ENCODE peak calls at places on chromosomes 16 and 17, in seven cellular contexts. One of them, this sample, is unnamed.

GRCh38 chr17:50265690-50266306 is 8.5 kb upstream of the TMEM92 start:
- DNase-seq in activated naive CD4-positive, alpha-beta T cell treated with anti-CD3 and anti-CD28 coated beads for 36 hours: no peak
- DNase-seq in stimulated activated CD8-positive, alpha-beta memory T cell treated with anti-CD3 and anti-CD28 coated beads, Interleukin-7, amount 100 ng/mL, for 1 hour: no peak
- DNase-seq in COR-L47: no peak
- DNase-seq in AG04450: no peak
- DNase-seq in activated CD4-positive, CD25-positive, alpha-beta regulatory T cell treated with anti-CD3 and anti-CD28 coated beads, Interleukin-2, amount 50 U/mL, for 72 hours: no peak
- DNase-seq in HAP-1: no peak
- DNase-seq in this sample: no peak

GRCh38 chr16:50834701-50835100 is 92.8 kb downstream of the CYLD start:
- DNase-seq in activated naive CD4-positive, alpha-beta T cell treated with anti-CD3 and anti-CD28 coated beads for 36 hours: no peak
- DNase-seq in stimulated activated CD8-positive, alpha-beta memory T cell treated with anti-CD3 and anti-CD28 coated beads, Interleukin-7, amount 100 ng/mL, for 1 hour: no peak
- DNase-seq in COR-L47: no peak
- DNase-seq in AG04450: no peak
- DNase-seq in activated CD4-positive, CD25-positive, alpha-beta regulatory T cell treated with anti-CD3 and anti-CD28 coated beads, Interleukin-2, amount 50 U/mL, for 72 hours: no peak
- DNase-seq in HAP-1: no peak
- DNase-seq in this sample: no peak

GRCh38 chr17:7561028-7561575 is 617 bp upstream of the SENP3 start:
- DNase-seq in activated naive CD4-positive, alpha-beta T cell treated with anti-CD3 and anti-CD28 coated beads for 36 hours: peak
- DNase-seq in stimulated activated CD8-positive, alpha-beta memory T cell treated with anti-CD3 and anti-CD28 coated beads, Interleukin-7, amount 100 ng/mL, for 1 hour: peak
- DNase-seq in COR-L47: peak
- DNase-seq in AG04450: peak
- DNase-seq in activated CD4-positive, CD25-positive, alpha-beta regulatory T cell treated with anti-CD3 and anti-CD28 coated beads, Interleukin-2, amount 50 U/mL, for 72 hours: peak
- DNase-seq in HAP-1: peak
- DNase-seq in this sample: peak

GRCh38 chr16:3654249-3654991 is at the start of gene DNASE1:
- DNase-seq in activated naive CD4-positive, alpha-beta T cell treated with anti-CD3 and anti-CD28 coated beads for 36 hours: peak
- DNase-seq in stimulated activated CD8-positive, alpha-beta memory T cell treated with anti-CD3 and anti-CD28 coated beads, Interleukin-7, amount 100 ng/mL, for 1 hour: no peak
- DNase-seq in COR-L47: no peak
- DNase-seq in AG04450: no peak
- DNase-seq in activated CD4-positive, CD25-positive, alpha-beta regulatory T cell treated with anti-CD3 and anti-CD28 coated beads, Interleukin-2, amount 50 U/mL, for 72 hours: peak
- DNase-seq in HAP-1: peak
- DNase-seq in this sample: peak

GRCh38 chr17:3773511-3773910 is 27.5 kb downstream of the ITGAE start:
- DNase-seq in activated naive CD4-positive, alpha-beta T cell treated with anti-CD3 and anti-CD28 coated beads for 36 hours: no peak
- DNase-seq in stimulated activated CD8-positive, alpha-beta memory T cell treated with anti-CD3 and anti-CD28 coated beads, Interleukin-7, amount 100 ng/mL, for 1 hour: no peak
- DNase-seq in COR-L47: no peak
- DNase-seq in AG04450: peak
- DNase-seq in activated CD4-positive, CD25-positive, alpha-beta regulatory T cell treated with anti-CD3 and anti-CD28 coated beads, Interleukin-2, amount 50 U/mL, for 72 hours: no peak
- DNase-seq in HAP-1: no peak
- DNase-seq in this sample: no peak

GRCh38 chr16:55444754-55445485 is 34.1 kb upstream of the MMP2 start:
- DNase-seq in activated naive CD4-positive, alpha-beta T cell treated with anti-CD3 and anti-CD28 coated beads for 36 hours: no peak
- DNase-seq in stimulated activated CD8-positive, alpha-beta memory T cell treated with anti-CD3 and anti-CD28 coated beads, Interleukin-7, amount 100 ng/mL, for 1 hour: no peak
- DNase-seq in COR-L47: no peak
- DNase-seq in AG04450: no peak
- DNase-seq in activated CD4-positive, CD25-positive, alpha-beta regulatory T cell treated with anti-CD3 and anti-CD28 coated beads, Interleukin-2, amount 50 U/mL, for 72 hours: no peak
- DNase-seq in HAP-1: no peak
- DNase-seq in this sample: no peak

GRCh38 chr17:29177871-29178749 is 2.1 kb downstream of the MYO18A start:
- DNase-seq in activated naive CD4-positive, alpha-beta T cell treated with anti-CD3 and anti-CD28 coated beads for 36 hours: no peak
- DNase-seq in stimulated activated CD8-positive, alpha-beta memory T cell treated with anti-CD3 and anti-CD28 coated beads, Interleukin-7, amount 100 ng/mL, for 1 hour: no peak
- DNase-seq in COR-L47: no peak
- DNase-seq in AG04450: no peak
- DNase-seq in activated CD4-positive, CD25-positive, alpha-beta regulatory T cell treated with anti-CD3 and anti-CD28 coated beads, Interleukin-2, amount 50 U/mL, for 72 hours: no peak
- DNase-seq in HAP-1: no peak
- DNase-seq in this sample: no peak

GRCh38 chr16:12470311-12471229 is 333.1 kb downstream of the CPPED1 start:
- DNase-seq in activated naive CD4-positive, alpha-beta T cell treated with anti-CD3 and anti-CD28 coated beads for 36 hours: no peak
- DNase-seq in stimulated activated CD8-positive, alpha-beta memory T cell treated with anti-CD3 and anti-CD28 coated beads, Interleukin-7, amount 100 ng/mL, for 1 hour: no peak
- DNase-seq in COR-L47: peak
- DNase-seq in AG04450: peak
- DNase-seq in activated CD4-positive, CD25-positive, alpha-beta regulatory T cell treated with anti-CD3 and anti-CD28 coated beads, Interleukin-2, amount 50 U/mL, for 72 hours: no peak
- DNase-seq in HAP-1: no peak
- DNase-seq in this sample: no peak

GRCh38 chr17:79520134-79520892 is 90.5 kb downstream of the RBFOX3 start:
- DNase-seq in activated naive CD4-positive, alpha-beta T cell treated with anti-CD3 and anti-CD28 coated beads for 36 hours: no peak
- DNase-seq in stimulated activated CD8-positive, alpha-beta memory T cell treated with anti-CD3 and anti-CD28 coated beads, Interleukin-7, amount 100 ng/mL, for 1 hour: no peak
- DNase-seq in COR-L47: no peak
- DNase-seq in AG04450: no peak
- DNase-seq in activated CD4-positive, CD25-positive, alpha-beta regulatory T cell treated with anti-CD3 and anti-CD28 coated beads, Interleukin-2, amount 50 U/mL, for 72 hours: no peak
- DNase-seq in HAP-1: no peak
- DNase-seq in this sample: no peak

GRCh38 chr16:82146957-82147356 is 23.1 kb downstream of the MPHOSPH6 start:
- DNase-seq in activated naive CD4-positive, alpha-beta T cell treated with anti-CD3 and anti-CD28 coated beads for 36 hours: no peak
- DNase-seq in stimulated activated CD8-positive, alpha-beta memory T cell treated with anti-CD3 and anti-CD28 coated beads, Interleukin-7, amount 100 ng/mL, for 1 hour: no peak
- DNase-seq in COR-L47: no peak
- DNase-seq in AG04450: no peak
- DNase-seq in activated CD4-positive, CD25-positive, alpha-beta regulatory T cell treated with anti-CD3 and anti-CD28 coated beads, Interleukin-2, amount 50 U/mL, for 72 hours: no peak
- DNase-seq in HAP-1: no peak
- DNase-seq in this sample: no peak

GRCh38 chr16:31052131-31052530 is 18.8 kb downstream of the STX4 start:
- DNase-seq in activated naive CD4-positive, alpha-beta T cell treated with anti-CD3 and anti-CD28 coated beads for 36 hours: no peak
- DNase-seq in stimulated activated CD8-positive, alpha-beta memory T cell treated with anti-CD3 and anti-CD28 coated beads, Interleukin-7, amount 100 ng/mL, for 1 hour: no peak
- DNase-seq in COR-L47: no peak
- DNase-seq in AG04450: peak
- DNase-seq in activated CD4-positive, CD25-positive, alpha-beta regulatory T cell treated with anti-CD3 and anti-CD28 coated beads, Interleukin-2, amount 50 U/mL, for 72 hours: no peak
- DNase-seq in HAP-1: no peak
- DNase-seq in this sample: no peak

GRCh38 chr16:50742521-50743150 is 750 bp downstream of the CYLD start:
- DNase-seq in activated naive CD4-positive, alpha-beta T cell treated with anti-CD3 and anti-CD28 coated beads for 36 hours: peak
- DNase-seq in stimulated activated CD8-positive, alpha-beta memory T cell treated with anti-CD3 and anti-CD28 coated beads, Interleukin-7, amount 100 ng/mL, for 1 hour: no peak
- DNase-seq in COR-L47: peak
- DNase-seq in AG04450: no peak
- DNase-seq in activated CD4-positive, CD25-positive, alpha-beta regulatory T cell treated with anti-CD3 and anti-CD28 coated beads, Interleukin-2, amount 50 U/mL, for 72 hours: peak
- DNase-seq in HAP-1: no peak
- DNase-seq in this sample: no peak

GRCh38 chr17:4710693-4711634 is 532 bp downstream of the ARRB2 start:
- DNase-seq in activated naive CD4-positive, alpha-beta T cell treated with anti-CD3 and anti-CD28 coated beads for 36 hours: peak
- DNase-seq in stimulated activated CD8-positive, alpha-beta memory T cell treated with anti-CD3 and anti-CD28 coated beads, Interleukin-7, amount 100 ng/mL, for 1 hour: no peak
- DNase-seq in COR-L47: no peak
- DNase-seq in AG04450: no peak
- DNase-seq in activated CD4-positive, CD25-positive, alpha-beta regulatory T cell treated with anti-CD3 and anti-CD28 coated beads, Interleukin-2, amount 50 U/mL, for 72 hours: peak
- DNase-seq in HAP-1: no peak
- DNase-seq in this sample: no peak

GRCh38 chr16:81647527-81647926 is 131.6 kb upstream of the PLCG2 start:
- DNase-seq in activated naive CD4-positive, alpha-beta T cell treated with anti-CD3 and anti-CD28 coated beads for 36 hours: no peak
- DNase-seq in stimulated activated CD8-positive, alpha-beta memory T cell treated with anti-CD3 and anti-CD28 coated beads, Interleukin-7, amount 100 ng/mL, for 1 hour: no peak
- DNase-seq in COR-L47: no peak
- DNase-seq in AG04450: no peak
- DNase-seq in activated CD4-positive, CD25-positive, alpha-beta regulatory T cell treated with anti-CD3 and anti-CD28 coated beads, Interleukin-2, amount 50 U/mL, for 72 hours: no peak
- DNase-seq in HAP-1: no peak
- DNase-seq in this sample: no peak